ENCODE peak calls at places on chromosomes 3 and 15, in six cellular contexts. One of them, this sample, is unnamed.

GRCh38 chr15:78685925-78686324 is 44.9 kb upstream of the CHRNB4 start:
- DNase-seq in breast epithelium: no peak
- DNase-seq in pancreas: no peak
- DNase-seq in tibial artery: no peak
- DNase-seq in GM12865: no peak
- DNase-seq in astrocyte of the spinal cord: no peak
- DNase-seq in this sample: no peak

GRCh38 chr3:126677862-126678549 is 23.1 kb upstream of the TXNRD3 start:
- DNase-seq in breast epithelium: no peak
- DNase-seq in GM12865: no peak
- DNase-seq in astrocyte of the spinal cord: no peak
- DNase-seq in pancreas: no peak
- DNase-seq in tibial artery: no peak
- DNase-seq in this sample: no peak

GRCh38 chr15:25739687-25740121 is 123.4 kb downstream of the ATP10A start:
- DNase-seq in astrocyte of the spinal cord: peak; percentile 49
- DNase-seq in pancreas: no peak
- DNase-seq in breast epithelium: no peak
- DNase-seq in tibial artery: no peak
- DNase-seq in GM12865: peak; percentile 41
- DNase-seq in this sample: no peak

GRCh38 chr3:49028298-49028672 is 913 bp downstream of the IMPDH2 start:
- DNase-seq in pancreas: no peak
- DNase-seq in tibial artery: no peak
- DNase-seq in GM12865: no peak
- DNase-seq in astrocyte of the spinal cord: no peak
- DNase-seq in breast epithelium: no peak
- DNase-seq in this sample: no peak

GRCh38 chr3:108131105-108131794 is 40.4 kb upstream of the CD47 start:
- DNase-seq in pancreas: no peak
- DNase-seq in astrocyte of the spinal cord: peak; percentile 88
- DNase-seq in breast epithelium: no peak
- DNase-seq in tibial artery: no peak
- DNase-seq in GM12865: no peak
- DNase-seq in this sample: peak; percentile 69

GRCh38 chr3:32405711-32406323 is 14.2 kb downstream of the CMTM7 start:
- DNase-seq in pancreas: no peak
- DNase-seq in breast epithelium: no peak
- DNase-seq in GM12865: no peak
- DNase-seq in astrocyte of the spinal cord: no peak
- DNase-seq in tibial artery: no peak
- DNase-seq in this sample: no peak

GRCh38 chr15:35038655-35039534 is 46.2 kb downstream of the NANOGP8 start:
- DNase-seq in GM12865: no peak
- DNase-seq in pancreas: no peak
- DNase-seq in breast epithelium: no peak
- DNase-seq in tibial artery: no peak
- DNase-seq in astrocyte of the spinal cord: peak; percentile 10
- DNase-seq in this sample: peak; percentile 28

GRCh38 chr15:70378126-70379031 is 280.7 kb upstream of the TLE3 start:
- DNase-seq in GM12865: no peak
- DNase-seq in breast epithelium: no peak
- DNase-seq in tibial artery: no peak
- DNase-seq in astrocyte of the spinal cord: no peak
- DNase-seq in pancreas: no peak
- DNase-seq in this sample: no peak

GRCh38 chr3:58326267-58326932 is 6.3 kb upstream of the PXK start:
- DNase-seq in pancreas: no peak
- DNase-seq in GM12865: no peak
- DNase-seq in breast epithelium: no peak
- DNase-seq in astrocyte of the spinal cord: no peak
- DNase-seq in tibial artery: no peak
- DNase-seq in this sample: no peak

GRCh38 chr3:63862804-63863149 is 828 bp downstream of the THOC7 start:
- DNase-seq in astrocyte of the spinal cord: no peak
- DNase-seq in tibial artery: no peak
- DNase-seq in pancreas: no peak
- DNase-seq in breast epithelium: no peak
- DNase-seq in GM12865: peak; percentile 27
- DNase-seq in this sample: no peak

GRCh38 chr15:69853572-69853971 is 244.1 kb downstream of the TLE3 start:
- DNase-seq in breast epithelium: no peak
- DNase-seq in pancreas: no peak
- DNase-seq in tibial artery: no peak
- DNase-seq in GM12865: no peak
- DNase-seq in astrocyte of the spinal cord: peak; percentile 76
- DNase-seq in this sample: peak; percentile 74

GRCh38 chr3:86865506-86865905 is 125.4 kb downstream of the VGLL3 start:
- DNase-seq in astrocyte of the spinal cord: peak; percentile 47
- DNase-seq in GM12865: no peak
- DNase-seq in pancreas: no peak
- DNase-seq in breast epithelium: no peak
- DNase-seq in tibial artery: no peak
- DNase-seq in this sample: peak; percentile 7

GRCh38 chr15:79406191-79406590 is 25.9 kb upstream of the MINAR1 start:
- DNase-seq in GM12865: no peak
- DNase-seq in pancreas: no peak
- DNase-seq in astrocyte of the spinal cord: no peak
- DNase-seq in breast epithelium: no peak
- DNase-seq in tibial artery: no peak
- DNase-seq in this sample: no peak

GRCh38 chr3:1969269-1969668 is 129.4 kb upstream of the CNTN4 start:
- DNase-seq in astrocyte of the spinal cord: no peak
- DNase-seq in pancreas: no peak
- DNase-seq in tibial artery: no peak
- DNase-seq in GM12865: no peak
- DNase-seq in breast epithelium: no peak
- DNase-seq in this sample: no peak

GRCh38 chr15:96037584-96037983 is 292.9 kb upstream of the NR2F2 start:
- DNase-seq in astrocyte of the spinal cord: peak; percentile 37
- DNase-seq in tibial artery: no peak
- DNase-seq in pancreas: no peak
- DNase-seq in breast epithelium: no peak
- DNase-seq in GM12865: peak; percentile 79
- DNase-seq in this sample: no peak

GRCh38 chr3:60217156-60217911 is 1033.9 kb downstream of the FHIT start:
- DNase-seq in GM12865: no peak
- DNase-seq in astrocyte of the spinal cord: no peak
- DNase-seq in tibial artery: no peak
- DNase-seq in pancreas: no peak
- DNase-seq in breast epithelium: no peak
- DNase-seq in this sample: no peak

GRCh38 chr3:169112153-169112892 is 551.2 kb downstream of the MECOM start:
- DNase-seq in breast epithelium: no peak
- DNase-seq in GM12865: no peak
- DNase-seq in tibial artery: no peak
- DNase-seq in astrocyte of the spinal cord: peak; percentile 87
- DNase-seq in pancreas: no peak
- DNase-seq in this sample: peak; percentile 46

GRCh38 chr3:112377418-112378071 is 44.6 kb downstream of the CD200 start:
- DNase-seq in breast epithelium: no peak
- DNase-seq in tibial artery: no peak
- DNase-seq in astrocyte of the spinal cord: peak; percentile 37
- DNase-seq in GM12865: no peak
- DNase-seq in pancreas: no peak
- DNase-seq in this sample: no peak

GRCh38 chr3:112378989-112379692 is 46.2 kb downstream of the CD200 start:
- DNase-seq in GM12865: no peak
- DNase-seq in pancreas: no peak
- DNase-seq in tibial artery: no peak
- DNase-seq in astrocyte of the spinal cord: peak; percentile 73
- DNase-seq in breast epithelium: no peak
- DNase-seq in this sample: no peak

GRCh38 chr3:112376413-112376812 is 43.5 kb downstream of the CD200 start:
- DNase-seq in pancreas: no peak
- DNase-seq in breast epithelium: no peak
- DNase-seq in tibial artery: no peak
- DNase-seq in GM12865: no peak
- DNase-seq in astrocyte of the spinal cord: no peak
- DNase-seq in this sample: no peak

GRCh38 chr3:112375117-112375516 is 42.2 kb downstream of the CD200 start:
- DNase-seq in tibial artery: no peak
- DNase-seq in astrocyte of the spinal cord: no peak
- DNase-seq in GM12865: no peak
- DNase-seq in pancreas: no peak
- DNase-seq in breast epithelium: no peak
- DNase-seq in this sample: no peak

GRCh38 chr3:112376996-112377395 is 44.0 kb downstream of the CD200 start:
- DNase-seq in breast epithelium: no peak
- DNase-seq in tibial artery: no peak
- DNase-seq in pancreas: no peak
- DNase-seq in GM12865: no peak
- DNase-seq in astrocyte of the spinal cord: no peak
- DNase-seq in this sample: no peak
- H3K4me3 ChIP-seq in breast epithelium: no peak overlapping the region
- H3K4me3 ChIP-seq in tibial artery: no peak overlapping the region
- H3K4me3 ChIP-seq in pancreas: no peak overlapping the region
- H3K4me3 ChIP-seq in GM12865: no peak overlapping the region
- H3K4me3 ChIP-seq in astrocyte of the spinal cord: no peak overlapping the region
- H3K4me3 ChIP-seq in this sample: no peak overlapping the region

DNA sequence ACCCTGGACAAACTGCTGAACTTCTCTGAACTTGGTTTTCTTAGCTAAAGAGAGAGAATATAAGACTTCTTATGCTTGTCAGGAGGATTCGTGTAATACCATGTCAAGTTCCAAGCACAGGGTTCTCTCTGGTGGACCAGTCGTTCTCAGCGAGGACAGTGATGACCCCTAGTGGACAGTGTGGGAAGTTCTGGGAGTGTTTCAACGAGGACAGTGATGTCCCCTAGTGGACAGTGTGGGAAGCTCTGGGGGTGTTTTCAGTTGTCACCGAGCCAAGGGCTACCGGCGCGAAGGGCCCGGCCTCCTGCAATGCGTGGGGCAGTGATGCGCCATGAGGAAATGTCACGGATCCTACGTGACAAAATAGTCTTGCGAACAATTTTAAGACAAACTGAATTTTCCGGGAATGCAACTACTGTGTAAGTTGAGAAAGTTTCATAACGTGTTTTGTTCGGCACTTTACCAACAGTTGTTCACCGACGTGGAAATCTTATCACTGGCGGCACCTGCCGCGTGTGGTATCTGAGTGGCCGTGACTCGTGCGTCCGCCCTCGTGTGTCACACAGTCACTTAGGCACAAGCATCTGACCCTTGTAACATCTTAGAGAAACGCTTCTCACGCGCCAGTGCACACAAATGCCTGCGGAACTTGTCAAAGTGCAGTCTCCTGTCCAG is 39.3 kb upstream of the MUC4 start:
- DNase-seq in breast epithelium: peak; percentile 89
- DNase-seq in astrocyte of the spinal cord: peak; percentile 87
- DNase-seq in tibial artery: peak; percentile 92
- DNase-seq in GM12865: peak; percentile 93
- DNase-seq in pancreas: peak; percentile 79
- DNase-seq in this sample: peak; percentile 46
- TF ChIP-seq CTCF in breast epithelium: peak; percentile 100
- TF ChIP-seq CTCF in astrocyte of the spinal cord: peak; percentile 100
- TF ChIP-seq CTCF in tibial artery: peak; percentile 100
- TF ChIP-seq CTCF in GM12865: peak; percentile 100
- TF ChIP-seq CTCF in pancreas: peak; percentile 100
- TF ChIP-seq CTCF in this sample: peak; percentile 100

GRCh38 chr15:81182746-81183402 is 13.8 kb upstream of the IL16 start:
- DNase-seq in GM12865: no peak
- DNase-seq in pancreas: no peak
- DNase-seq in tibial artery: peak; percentile 60
- DNase-seq in astrocyte of the spinal cord: no peak
- DNase-seq in breast epithelium: no peak
- DNase-seq in this sample: no peak
- H3K4me3 ChIP-seq in GM12865: no peak overlapping the region
- H3K4me3 ChIP-seq in pancreas: no peak overlapping the region
- H3K4me3 ChIP-seq in tibial artery: peak overlapping the region; percentile 47
- H3K4me3 ChIP-seq in astrocyte of the spinal cord: peak overlapping the region; percentile 3
- H3K4me3 ChIP-seq in breast epithelium: peak overlapping the region; percentile 62
- H3K4me3 ChIP-seq in this sample: no peak overlapping the region

GRCh38 chr15:59157840-59158700 is 48.6 kb upstream of the LDHAL6B start:
- DNase-seq in breast epithelium: no peak
- DNase-seq in pancreas: no peak
- DNase-seq in GM12865: no peak
- DNase-seq in astrocyte of the spinal cord: no peak
- DNase-seq in tibial artery: no peak
- DNase-seq in this sample: no peak

GRCh38 chr15:59157398-59157797 is 49.2 kb upstream of the LDHAL6B start:
- DNase-seq in breast epithelium: no peak
- DNase-seq in pancreas: no peak
- DNase-seq in astrocyte of the spinal cord: no peak
- DNase-seq in tibial artery: no peak
- DNase-seq in GM12865: no peak
- DNase-seq in this sample: no peak

GRCh38 chr15:59158701-59159034 is 48.0 kb upstream of the LDHAL6B start:
- DNase-seq in GM12865: no peak
- DNase-seq in tibial artery: no peak
- DNase-seq in astrocyte of the spinal cord: no peak
- DNase-seq in breast epithelium: no peak
- DNase-seq in pancreas: no peak
- DNase-seq in this sample: no peak

GRCh38 chr15:59159210-59159609 is 47.4 kb upstream of the LDHAL6B start:
- DNase-seq in pancreas: no peak
- DNase-seq in breast epithelium: no peak
- DNase-seq in tibial artery: no peak
- DNase-seq in GM12865: no peak
- DNase-seq in astrocyte of the spinal cord: no peak
- DNase-seq in this sample: no peak

DNA sequence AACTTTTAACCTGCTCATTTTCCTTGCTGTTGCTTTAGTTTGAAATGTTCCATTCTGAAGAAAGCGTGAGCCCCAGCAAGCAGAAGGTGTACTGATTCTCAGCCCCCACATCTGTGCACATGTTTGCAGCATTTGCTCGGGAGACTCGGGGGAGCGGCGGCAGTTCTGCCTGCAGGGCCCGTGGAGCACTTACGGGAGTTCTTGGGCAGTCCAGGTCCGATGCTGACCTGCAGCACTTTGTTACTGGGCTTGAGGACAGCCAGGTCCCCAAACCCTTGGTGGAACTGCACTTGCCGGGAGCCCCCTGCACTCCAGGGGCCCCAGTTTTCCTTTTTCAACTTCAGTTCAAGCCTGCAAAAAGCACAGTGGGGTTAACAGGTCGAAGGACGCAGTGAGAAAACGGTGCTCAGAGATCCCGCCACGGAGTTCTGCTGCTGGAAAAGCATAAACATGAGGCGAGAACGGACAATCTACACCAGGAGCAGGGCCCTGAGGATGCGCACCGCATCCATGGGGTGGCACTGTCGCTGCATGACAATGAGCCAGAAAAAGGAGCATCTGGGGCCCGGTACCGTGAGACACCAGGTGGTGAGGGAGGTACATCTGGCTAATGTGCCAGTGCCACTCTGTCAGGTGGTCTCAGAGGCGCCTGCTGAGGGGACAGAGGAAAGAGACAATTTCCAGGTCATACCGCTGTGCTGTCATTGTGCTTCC is 45.6 kb upstream of the LDHAL6B start:
- DNase-seq in pancreas: no peak
- DNase-seq in tibial artery: no peak
- DNase-seq in breast epithelium: no peak
- DNase-seq in astrocyte of the spinal cord: no peak
- DNase-seq in GM12865: peak; percentile 30
- DNase-seq in this sample: no peak
- TF ChIP-seq CTCF in pancreas: no peak
- TF ChIP-seq CTCF in tibial artery: no peak
- TF ChIP-seq CTCF in breast epithelium: peak; percentile 28
- TF ChIP-seq CTCF in astrocyte of the spinal cord: peak; percentile 64
- TF ChIP-seq CTCF in GM12865: peak; percentile 25
- TF ChIP-seq CTCF in this sample: peak; percentile 58

GRCh38 chr3:9499455-9500107 is 54.0 kb downstream of the LHFPL4 start:
- DNase-seq in GM12865: no peak
- DNase-seq in tibial artery: no peak
- DNase-seq in breast epithelium: no peak
- DNase-seq in pancreas: no peak
- DNase-seq in astrocyte of the spinal cord: no peak
- DNase-seq in this sample: no peak
- H3K4me3 ChIP-seq in GM12865: no peak overlapping the region
- H3K4me3 ChIP-seq in tibial artery: no peak overlapping the region
- H3K4me3 ChIP-seq in breast epithelium: peak overlapping the region; percentile 12
- H3K4me3 ChIP-seq in pancreas: no peak overlapping the region
- H3K4me3 ChIP-seq in astrocyte of the spinal cord: no peak overlapping the region
- H3K4me3 ChIP-seq in this sample: no peak overlapping the region

This sample was measured in AG04449.